ENCODE peak calls at places on chromosomes 2 and 18, in eight cellular contexts. W, H, T, B, Y, Q, U and O are unnamed samples.

GRCh38 chr2:29755233-29755632 is 166.2 kb downstream of the ALK start:
- DNase-seq in W (no peak), H (no peak), T (no peak), B (no peak), Y (no peak), Q (no peak), U (no peak), O (no peak)

GRCh38 chr2:71385008-71385407 is 53.4 kb downstream of the ZNF638 start:
- DNase-seq in W (no peak), H (no peak), T (peak), B (peak), Y (no peak), Q (no peak), U (no peak), O (peak)

GRCh38 chr2:129912066-129912820 is 67.2 kb upstream of the RAB6C start:
- DNase-seq in W (no peak), H (no peak), T (no peak), B (no peak), Y (no peak), Q (no peak), U (peak), O (no peak)

GRCh38 chr2:236904389-236905263 is 181.1 kb upstream of the COPS8 start:
- DNase-seq in W (no peak), H (no peak), T (no peak), B (no peak), Y (no peak), Q (no peak), U (no peak), O (no peak)

GRCh38 chr2:11495844-11496271 is 29.9 kb upstream of the E2F6 start:
- DNase-seq in W (no peak), H (no peak), T (peak), B (no peak), Y (no peak), Q (no peak), U (peak), O (no peak)

GRCh38 chr2:180675170-180675569 is 305.2 kb upstream of the UBE2E3 start:
- DNase-seq in W (no peak), H (no peak), T (no peak), B (no peak), Y (no peak), Q (no peak), U (no peak), O (no peak)

GRCh38 chr2:18311413-18311812 is 249.0 kb downstream of the RDH14 start:
- DNase-seq in W (no peak), H (no peak), T (no peak), B (peak), Y (no peak), Q (no peak), U (no peak), O (peak)

GRCh38 chr2:127700527-127701192 is 637 bp upstream of the SFT2D3 start:
- DNase-seq in W (peak), H (peak), T (peak), B (no peak), Y (peak), Q (peak), U (peak), O (no peak)

GRCh38 chr18:72601944-72602343 is 57.8 kb upstream of the CBLN2 start:
- DNase-seq in W (no peak), H (no peak), T (peak), B (no peak), Y (no peak), Q (no peak), U (peak), O (no peak)